ENCODE peak calls at places on chromosomes 16 and 17, in nine cellular contexts. H is IMR-90, A is A549, I is transverse colon, C is uterus, Q is gastrocnemius medialis, T is heart left ventricle, N is spleen, M is lower leg skin. E is an unnamed sample.

GRCh38 chr16:6157806-6158205 is 1060.2 kb upstream of the EEF2KMT start:
- DNase-seq in H (no peak), A (no peak), I (no peak), C (no peak), Q (no peak), T (no peak), N (no peak), M (no peak), E (no peak)

GRCh38 chr17:57707892-57708291 is 37.2 kb downstream of the CCDC182 start:
- DNase-seq in H (peak), A (no peak), I (no peak), C (no peak), Q (peak), T (no peak), N (no peak), M (no peak), E (no peak)

GRCh38 chr16:23679986-23680336 is 1.3 kb downstream of the PLK1 start:
- DNase-seq in H (no peak), A (no peak), I (no peak), C (no peak), Q (no peak), T (no peak), N (no peak), M (peak), E (no peak)

GRCh38 chr17:29572691-29573557 is 4.4 kb downstream of the TP53I13 start:
- DNase-seq in H (peak), A (no peak), I (peak), C (peak), Q (no peak), T (peak), N (peak), M (peak), E (no peak)

GRCh38 chr17:55219939-55220338 is 44.8 kb upstream of the HLF start:
- DNase-seq in H (no peak), A (no peak), I (no peak), C (no peak), Q (no peak), T (no peak), N (no peak), M (no peak), E (no peak)

GRCh38 chr17:47227862-47228261 is 18.7 kb downstream of the MYL4 start:
- DNase-seq in H (no peak), A (no peak), I (no peak), C (no peak), Q (no peak), T (no peak), N (no peak), M (peak), E (no peak)

GRCh38 chr17:77498875-77499698 is 358.3 kb downstream of the SEC14L1 start:
- DNase-seq in H (no peak), A (no peak), I (peak), C (peak), Q (no peak), T (no peak), N (peak), M (peak), E (no peak)

GRCh38 chr16:396605-397004 is 394 bp upstream of the NME4 start:
- DNase-seq in H (peak), A (peak), I (peak), C (peak), Q (no peak), T (no peak), N (no peak), M (no peak), E (peak)

GRCh38 chr17:40340880-40341807 is 23.4 kb downstream of the GJD3 start:
- DNase-seq in H (peak), A (peak), I (peak), C (peak), Q (peak), T (peak), N (peak), M (peak), E (peak)
- TF ChIP-seq POLR2A in H (peak), A (no peak), I (no peak), C (peak), Q (peak), T (peak), N (peak), M (no peak), E (peak)

GRCh38 chr16:70720431-70721201 is 34.8 kb upstream of the MTSS2 start:
- DNase-seq in H (no peak), A (no peak), I (no peak), C (no peak), Q (no peak), T (no peak), N (no peak), M (no peak), E (no peak)
- TF ChIP-seq POLR2A in H (no peak), A (no peak), I (no peak), C (no peak), Q (no peak), T (no peak), N (no peak), M (no peak), E (no peak)

GRCh38 chr16:89921699-89922476 is 1.3 kb upstream of the TUBB3 start:
- DNase-seq in H (peak), A (peak), I (peak), C (peak), Q (no peak), T (peak), N (no peak), M (peak), E (peak)
- TF ChIP-seq POLR2A in H (peak), A (peak), I (no peak), C (peak), Q (no peak), T (peak), N (no peak), M (no peak), E (peak)

GRCh38 chr16:77190478-77191258 is at the start of gene MON1B:
- DNase-seq in H (peak), A (peak), I (peak), C (peak), Q (peak), T (peak), N (peak), M (peak), E (peak)
- TF ChIP-seq POLR2A in H (peak), A (peak), I (peak), C (peak), Q (peak), T (peak), N (peak), M (no peak), E (peak)

E was measured in H54.